ENCODE peak calls at places on chromosomes 13 and 19, in nine cellular contexts. P is H1, N is upper lobe of left lung, I is HCT116, K is Panc1, A is SK-N-SH, E is transverse colon, Q is GM23338, R is sigmoid colon. F is an unnamed sample. For H3K4me1, the result is how much of the 10 kb centered on the place peaks cover.

GRCh38 chr19:33468361-33469170 is 53.0 kb downstream of the PEPD start:
- DNase-seq in P (no peak), N (peak), I (no peak), K (no peak), A (no peak), E (no peak), Q (no peak), R (no peak), F (no peak)

GRCh38 chr19:36060430-36060829 is 5.7 kb downstream of the WDR62 start:
- DNase-seq in P (peak), N (peak), I (no peak), K (no peak), A (peak), E (peak), Q (peak), R (no peak), F (peak)

GRCh38 chr13:77397636-77398035 is 70.7 kb upstream of the MYCBP2 start:
- DNase-seq in P (no peak), N (no peak), I (no peak), K (no peak), A (no peak), E (no peak), Q (no peak), R (no peak), F (no peak)

GRCh38 chr13:60158321-60158801 is 5.4 kb downstream of the DIAPH3 start:
- DNase-seq in P (no peak), N (no peak), I (no peak), K (no peak), A (no peak), E (no peak), Q (peak), R (no peak), F (no peak)

GRCh38 chr19:57096640-57097361 is 23.0 kb upstream of the USP29 start:
- DNase-seq in P (no peak), N (no peak), I (no peak), K (no peak), A (no peak), E (no peak), Q (no peak), R (peak), F (no peak)

GRCh38 chr19:16121967-16122366 is 10.3 kb downstream of the RAB8A start:
- DNase-seq in P (no peak), N (no peak), I (no peak), K (no peak), A (no peak), E (no peak), Q (no peak), R (no peak), F (no peak)

GRCh38 chr13:110463876-110464510 is 97.5 kb downstream of the RAB20 start:
- DNase-seq in P (no peak), N (peak), I (no peak), K (no peak), A (no peak), E (no peak), Q (no peak), R (no peak), F (no peak)

GRCh38 chr13:92224052-92224821 is 825.8 kb downstream of the GPC5 start:
- DNase-seq in P (no peak), N (no peak), I (no peak), K (no peak), A (no peak), E (no peak), Q (no peak), R (no peak), F (no peak)

GRCh38 chr13:110907951-110908898 is 6.6 kb downstream of the ANKRD10 start:
- DNase-seq in P (no peak), N (peak), I (peak), K (no peak), A (no peak), E (peak), Q (peak), R (no peak), F (peak)

GRCh38 chr13:33728271-33729037 is 89.5 kb upstream of the RFC3 start:
- DNase-seq in P (no peak), N (peak), I (no peak), K (no peak), A (no peak), E (peak), Q (no peak), R (peak), F (no peak)

GRCh38 chr19:38617283-38617763 is 430 bp downstream of the MAP4K1 start:
- DNase-seq in P (no peak), N (no peak), I (no peak), K (no peak), A (no peak), E (no peak), Q (no peak), R (no peak), F (no peak)

GRCh38 chr19:31436121-31436776 is 87.0 kb upstream of the TSHZ3 start:
- DNase-seq in P (peak), N (no peak), I (no peak), K (no peak), A (no peak), E (no peak), Q (no peak), R (no peak), F (no peak)

GRCh38 chr13:69474286-69474685 is 633.3 kb upstream of the ATXN8OS start:
- DNase-seq in P (no peak), N (no peak), I (no peak), K (no peak), A (no peak), E (no peak), Q (no peak), R (no peak), F (no peak)

GRCh38 chr13:53466576-53466975 is 438.0 kb downstream of the OLFM4 start:
- DNase-seq in P (no peak), N (no peak), I (no peak), K (no peak), A (no peak), E (no peak), Q (no peak), R (no peak), F (no peak)

GRCh38 chr13:42354246-42355117 is 82.5 kb downstream of the AKAP11 start:
- DNase-seq in P (no peak), N (no peak), I (no peak), K (no peak), A (no peak), E (no peak), Q (peak), R (no peak), F (no peak)

GRCh38 chr19:11345122-11345752 is 831 bp downstream of the TMEM205 start:
- DNase-seq in P (no peak), N (no peak), I (no peak), K (no peak), A (peak), E (no peak), Q (no peak), R (no peak), F (no peak)

GRCh38 chr13:95494082-95494681 is 58.3 kb upstream of the CLDN10 start:
- DNase-seq in P (no peak), N (no peak), I (peak), K (peak), A (peak), E (no peak), Q (peak), R (no peak), F (no peak)

GRCh38 chr13:44969858-44970484 is 19.3 kb downstream of the NUFIP1 start:
- DNase-seq in P (no peak), N (no peak), I (peak), K (no peak), A (peak), E (no peak), Q (peak), R (no peak), F (no peak)

GRCh38 chr19:19562665-19563347 is 24.7 kb downstream of the CILP2 start:
- DNase-seq in P (peak), N (no peak), I (no peak), K (no peak), A (no peak), E (no peak), Q (peak), R (no peak), F (no peak)

GRCh38 chr13:49472186-49472585 is 23.6 kb upstream of the PHF11 start:
- DNase-seq in P (no peak), N (no peak), I (no peak), K (no peak), A (no peak), E (no peak), Q (no peak), R (no peak), F (no peak)

GRCh38 chr13:89749888-89750287 is 1597.6 kb upstream of the MIR17HG start:
- DNase-seq in P (no peak), N (no peak), I (no peak), K (no peak), A (no peak), E (no peak), Q (no peak), R (no peak), F (no peak)

GRCh38 chr19:49213791-49214190 is 56.2 kb downstream of the TRPM4 start:
- DNase-seq in P (peak), N (no peak), I (no peak), K (no peak), A (no peak), E (no peak), Q (peak), R (no peak), F (no peak)

GRCh38 chr13:64633948-64634347 is 2596.2 kb downstream of the PCDH9 start:
- DNase-seq in P (no peak), N (no peak), I (no peak), K (no peak), A (no peak), E (no peak), Q (no peak), R (no peak), F (no peak)

GRCh38 chr13:112645327-112645914 is 44.4 kb upstream of the ATP11A start:
- DNase-seq in P (no peak), N (no peak), I (no peak), K (no peak), A (no peak), E (no peak), Q (no peak), R (no peak), F (no peak)

GRCh38 chr13:76937416-76937815 is 10.9 kb upstream of the ACOD1 start:
- DNase-seq in P (no peak), N (no peak), I (peak), K (no peak), A (no peak), E (no peak), Q (no peak), R (no peak), F (no peak)

GRCh38 chr19:38759590-38760003 is 13.7 kb downstream of the LGALS7 start:
- DNase-seq in P (no peak), N (peak), I (no peak), K (no peak), A (no peak), E (peak), Q (no peak), R (peak), F (peak)

GRCh38 chr13:99417821-99418662 is 83.2 kb upstream of the TM9SF2 start:
- DNase-seq in P (no peak), N (peak), I (no peak), K (no peak), A (no peak), E (no peak), Q (no peak), R (no peak), F (peak)

GRCh38 chr13:45137501-45137880 is 17.2 kb downstream of the GTF2F2 start:
- DNase-seq in P (no peak), N (peak), I (no peak), K (no peak), A (no peak), E (no peak), Q (no peak), R (no peak), F (no peak)

GRCh38 chr13:48242677-48243076 is 9.7 kb downstream of the ITM2B start:
- DNase-seq in P (no peak), N (no peak), I (no peak), K (no peak), A (no peak), E (no peak), Q (no peak), R (no peak), F (no peak)

GRCh38 chr19:9914315-9915207 is 21.8 kb downstream of the OLFM2 start:
- DNase-seq in P (peak), N (peak), I (peak), K (no peak), A (peak), E (peak), Q (peak), R (peak), F (peak)

GRCh38 chr19:35557539-35558399 is 5.7 kb downstream of the ATP4A start:
- DNase-seq in P (peak), N (peak), I (peak), K (no peak), A (peak), E (peak), Q (peak), R (no peak), F (peak)

DNA sequence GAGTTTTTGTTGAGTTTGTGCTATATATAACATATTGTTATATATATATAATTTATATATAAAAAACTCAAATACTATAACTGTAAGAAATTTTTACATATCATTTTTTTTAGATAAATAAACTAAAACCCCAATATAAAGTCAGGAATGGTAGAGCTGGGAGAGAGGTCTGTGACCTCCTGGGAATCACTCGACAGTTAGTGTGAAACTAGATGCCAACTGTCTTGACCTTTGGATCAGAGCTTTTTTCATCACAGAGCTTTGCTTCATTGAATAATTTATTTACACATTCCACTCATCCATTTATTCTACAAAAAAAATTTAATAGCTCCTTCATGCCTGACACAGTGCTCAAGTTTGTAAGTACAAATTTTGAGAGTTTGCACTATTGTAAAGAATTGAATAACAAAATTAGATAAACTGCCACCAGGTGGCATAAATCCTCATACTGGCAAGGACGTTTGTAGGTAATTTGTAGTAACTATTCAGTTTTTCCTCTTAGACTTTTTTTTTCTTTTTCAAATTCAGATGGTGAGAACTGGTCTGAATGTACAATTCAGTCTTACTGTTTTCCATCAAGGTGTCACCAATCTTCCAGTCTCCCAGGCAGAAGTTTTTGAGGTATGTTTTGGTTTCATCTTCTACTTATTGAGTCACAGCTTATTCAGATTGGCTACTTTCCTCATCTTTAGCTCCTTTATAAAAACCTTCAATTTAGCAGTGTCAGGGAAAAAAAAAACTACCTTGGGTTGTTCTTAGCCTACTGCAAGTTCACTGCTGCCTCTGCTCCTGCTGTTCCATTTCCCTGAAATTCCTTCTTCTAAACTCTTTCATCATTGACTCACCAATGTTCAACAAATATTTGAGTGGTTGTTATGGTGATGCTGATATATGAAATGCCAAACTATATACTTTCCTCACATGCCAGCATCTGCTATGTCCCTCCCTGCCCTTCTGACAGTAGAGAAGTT is 28.7 kb downstream of the LACC1 start:
- DNase-seq in P (no peak), N (no peak), I (peak), K (peak), A (peak), E (no peak), Q (peak), R (no peak), F (no peak)
- H3K4me1 ChIP-seq in P (under half), N (under half), I (under half), K (under half), A (under half), E (under half), Q (under half), R (under half), F (under half)

DNA sequence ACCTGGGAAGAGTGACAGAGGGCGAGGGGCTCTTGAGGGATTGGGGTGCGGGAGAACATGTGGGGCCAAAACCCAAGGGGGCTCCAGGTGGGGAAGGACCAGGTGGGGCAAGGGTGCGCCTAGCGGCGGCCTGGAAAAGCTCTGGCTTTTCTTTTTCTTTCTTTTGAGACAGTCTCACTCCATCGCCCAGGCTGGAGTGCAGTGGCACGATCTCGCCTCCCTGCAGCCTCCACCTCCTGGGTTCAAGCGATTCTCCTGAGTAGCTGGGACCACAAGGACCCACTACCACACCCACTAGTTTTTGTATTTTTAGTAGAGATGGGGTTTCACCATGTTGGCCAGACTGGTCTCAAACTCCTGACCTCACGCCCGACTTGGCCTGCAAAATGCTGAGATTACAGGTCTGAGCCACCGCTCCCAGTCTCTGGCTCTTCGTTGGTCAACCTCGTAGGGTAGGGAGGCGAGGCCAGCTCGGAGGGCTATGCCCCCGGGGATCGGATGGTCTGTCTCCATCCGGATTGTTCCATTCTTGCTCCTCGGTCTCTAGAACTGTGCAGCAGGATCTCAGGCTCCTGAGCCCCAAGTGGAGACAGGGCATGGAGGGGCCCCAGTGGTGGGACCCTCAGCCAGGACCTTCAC is 3.7 kb downstream of the GADD45B start:
- DNase-seq in P (no peak), N (no peak), I (no peak), K (no peak), A (no peak), E (no peak), Q (no peak), R (no peak), F (no peak)
- TF ChIP-seq POLR2AphosphoS5 in P (no peak), N (no peak), I (no peak), K (no peak), A (no peak), E (no peak), Q (no peak), R (no peak), F (no peak)

DNA sequence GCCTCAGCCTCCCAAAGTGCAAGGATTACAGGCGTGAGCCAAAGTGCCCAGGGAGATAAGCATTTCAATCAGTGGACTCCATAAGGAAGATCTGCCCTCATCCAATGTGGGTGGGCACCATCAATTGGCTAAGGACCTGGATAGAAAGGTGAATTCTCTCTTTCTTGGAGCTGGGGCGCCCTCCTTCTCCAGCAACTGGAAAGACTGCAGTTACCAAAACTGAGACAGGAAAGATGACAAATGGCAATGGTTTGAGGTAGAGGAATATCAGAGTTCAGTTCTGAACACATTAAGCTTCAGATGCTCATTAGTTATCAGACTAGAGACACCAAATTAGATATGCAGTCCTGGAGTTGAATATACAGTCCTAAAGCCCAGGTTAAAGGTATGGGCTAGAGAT is 10.5 kb upstream of the ELF1 start:
- DNase-seq in P (no peak), N (no peak), I (no peak), K (no peak), A (no peak), E (no peak), Q (peak), R (no peak), F (no peak)
- TF ChIP-seq CTCF in P (peak), N (no peak), I (peak), K (peak), A (no peak), E (no peak), Q (peak), R (no peak), F (no peak)

DNA sequence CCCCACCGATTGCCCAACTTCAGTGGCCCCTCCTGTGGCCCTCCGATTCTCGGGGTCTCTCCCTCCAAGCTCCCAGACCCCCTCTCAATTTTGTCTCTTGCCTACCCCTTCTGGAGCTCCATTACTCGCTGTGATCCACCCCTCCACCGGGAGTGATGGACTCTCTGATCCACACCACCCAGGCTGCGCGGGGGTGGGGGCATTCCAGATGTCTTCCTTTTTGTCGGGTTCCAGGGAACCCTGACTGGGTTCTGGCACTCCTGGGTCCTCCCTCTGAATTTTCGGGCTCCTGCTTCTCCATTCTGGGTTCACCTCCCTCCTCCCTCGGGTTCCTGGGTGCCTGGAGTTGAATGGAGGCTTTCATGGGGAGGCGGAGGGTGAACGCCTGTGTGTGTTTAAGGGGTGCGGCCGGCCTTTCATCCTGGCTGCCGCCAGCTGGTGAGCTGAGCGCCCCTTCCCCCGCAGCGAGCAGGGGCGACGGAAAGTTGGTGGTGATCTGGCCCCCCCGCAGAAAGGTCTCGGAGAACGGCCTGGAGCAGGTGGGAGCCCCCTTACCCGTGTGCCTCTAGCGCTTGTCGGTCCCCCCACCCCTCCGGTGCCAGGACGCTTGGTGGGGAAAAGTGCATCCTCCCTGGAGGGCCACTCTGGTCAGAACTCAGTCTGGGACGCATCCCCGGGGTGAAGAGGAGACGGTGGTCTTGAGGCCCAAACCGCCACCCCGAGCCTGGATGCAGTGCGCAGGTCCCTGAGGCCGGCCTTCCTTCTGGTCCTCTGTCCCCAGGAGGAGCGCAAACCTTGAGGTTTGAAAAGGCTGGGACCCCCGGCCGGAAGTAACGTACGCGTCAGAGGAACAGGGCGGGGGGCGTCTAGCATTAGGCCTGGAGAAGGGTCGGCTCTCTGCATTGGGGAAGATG is 1.6 kb downstream of the MISP3 start:
- DNase-seq in P (peak), N (no peak), I (no peak), K (no peak), A (peak), E (peak), Q (no peak), R (peak), F (peak)
- H3K4me1 ChIP-seq in P (under half), N (under half), I (under half), K (under half), A (under half), E (under half), Q (under half), R (under half), F (under half)

F was measured in stomach.